ENCODE peak calls at places on chromosomes 11 and 22, in ten cellular contexts. One of them, this sample, is unnamed.
A peak's percentile ranks its signal among the peaks of the same experiment; 100 is the strongest.

GRCh38 chr11:32586576-32587190 is 3.1 kb downstream of the EIF3M start:
- DNase-seq in left cardiac atrium: no peak
- DNase-seq in naive thymus-derived CD8-positive, alpha-beta T cell: no peak
- DNase-seq in vagina: no peak
- DNase-seq in nucleus accumbens: no peak
- DNase-seq in activated gamma-delta T cell treated with Interleukin-2 at 50 U/mL for 16 hours: no peak
- DNase-seq in RPMI8226: peak; percentile 4
- DNase-seq in H9: no peak
- DNase-seq in left ventricle myocardium superior: no peak
- DNase-seq in DMS 273 treated with DMSO at 0.1 percent for 48 hours: no peak
- DNase-seq in this sample: no peak

GRCh38 chr11:4416306-4416705 is 22.8 kb upstream of the TRIM21 start:
- DNase-seq in DMS 273 treated with DMSO at 0.1 percent for 48 hours: no peak
- DNase-seq in left cardiac atrium: no peak
- DNase-seq in RPMI8226: no peak
- DNase-seq in nucleus accumbens: no peak
- DNase-seq in H9: no peak
- DNase-seq in left ventricle myocardium superior: no peak
- DNase-seq in naive thymus-derived CD8-positive, alpha-beta T cell: no peak
- DNase-seq in vagina: no peak
- DNase-seq in activated gamma-delta T cell treated with Interleukin-2 at 50 U/mL for 16 hours: no peak
- DNase-seq in this sample: no peak

GRCh38 chr11:118002541-118003019 is 16.4 kb downstream of the IL10RA start:
- DNase-seq in vagina: no peak
- DNase-seq in left cardiac atrium: peak; percentile 75
- DNase-seq in nucleus accumbens: no peak
- DNase-seq in activated gamma-delta T cell treated with Interleukin-2 at 50 U/mL for 16 hours: no peak
- DNase-seq in naive thymus-derived CD8-positive, alpha-beta T cell: no peak
- DNase-seq in left ventricle myocardium superior: peak; percentile 70
- DNase-seq in RPMI8226: no peak
- DNase-seq in DMS 273 treated with DMSO at 0.1 percent for 48 hours: no peak
- DNase-seq in H9: no peak
- DNase-seq in this sample: no peak

GRCh38 chr11:102476812-102477211 is 24.2 kb upstream of the TMEM123 start:
- DNase-seq in left cardiac atrium: no peak
- DNase-seq in H9: no peak
- DNase-seq in naive thymus-derived CD8-positive, alpha-beta T cell: peak; percentile 26
- DNase-seq in left ventricle myocardium superior: peak; percentile 57
- DNase-seq in DMS 273 treated with DMSO at 0.1 percent for 48 hours: no peak
- DNase-seq in activated gamma-delta T cell treated with Interleukin-2 at 50 U/mL for 16 hours: peak; percentile 9
- DNase-seq in vagina: no peak
- DNase-seq in nucleus accumbens: no peak
- DNase-seq in RPMI8226: peak; percentile 82
- DNase-seq in this sample: peak; percentile 20

GRCh38 chr22:26890870-26891269 is 233.5 kb downstream of the MIAT start:
- DNase-seq in DMS 273 treated with DMSO at 0.1 percent for 48 hours: no peak
- DNase-seq in left cardiac atrium: no peak
- DNase-seq in naive thymus-derived CD8-positive, alpha-beta T cell: no peak
- DNase-seq in vagina: peak; percentile 7
- DNase-seq in activated gamma-delta T cell treated with Interleukin-2 at 50 U/mL for 16 hours: no peak
- DNase-seq in nucleus accumbens: no peak
- DNase-seq in left ventricle myocardium superior: no peak
- DNase-seq in RPMI8226: no peak
- DNase-seq in H9: no peak
- DNase-seq in this sample: no peak

GRCh38 chr11:63501236-63501635 is 4.6 kb upstream of the LGALS12 start:
- DNase-seq in H9: no peak
- DNase-seq in naive thymus-derived CD8-positive, alpha-beta T cell: no peak
- DNase-seq in left cardiac atrium: no peak
- DNase-seq in left ventricle myocardium superior: no peak
- DNase-seq in DMS 273 treated with DMSO at 0.1 percent for 48 hours: no peak
- DNase-seq in nucleus accumbens: no peak
- DNase-seq in activated gamma-delta T cell treated with Interleukin-2 at 50 U/mL for 16 hours: no peak
- DNase-seq in RPMI8226: no peak
- DNase-seq in vagina: no peak
- DNase-seq in this sample: no peak

GRCh38 chr11:19769820-19770219 is 57.2 kb downstream of the NAV2 start:
- DNase-seq in nucleus accumbens: no peak
- DNase-seq in naive thymus-derived CD8-positive, alpha-beta T cell: no peak
- DNase-seq in vagina: no peak
- DNase-seq in RPMI8226: no peak
- DNase-seq in left cardiac atrium: no peak
- DNase-seq in DMS 273 treated with DMSO at 0.1 percent for 48 hours: no peak
- DNase-seq in left ventricle myocardium superior: no peak
- DNase-seq in activated gamma-delta T cell treated with Interleukin-2 at 50 U/mL for 16 hours: no peak
- DNase-seq in H9: no peak
- DNase-seq in this sample: no peak

GRCh38 chr11:96246718-96247540 is 96.1 kb downstream of the MAML2 start:
- DNase-seq in naive thymus-derived CD8-positive, alpha-beta T cell: no peak
- DNase-seq in vagina: no peak
- DNase-seq in left cardiac atrium: no peak
- DNase-seq in DMS 273 treated with DMSO at 0.1 percent for 48 hours: no peak
- DNase-seq in RPMI8226: no peak
- DNase-seq in H9: no peak
- DNase-seq in activated gamma-delta T cell treated with Interleukin-2 at 50 U/mL for 16 hours: no peak
- DNase-seq in nucleus accumbens: no peak
- DNase-seq in left ventricle myocardium superior: no peak
- DNase-seq in this sample: no peak

GRCh38 chr22:25650834-25651233 is 86.4 kb downstream of the GRK3 start:
- DNase-seq in vagina: no peak
- DNase-seq in left ventricle myocardium superior: no peak
- DNase-seq in left cardiac atrium: no peak
- DNase-seq in naive thymus-derived CD8-positive, alpha-beta T cell: no peak
- DNase-seq in activated gamma-delta T cell treated with Interleukin-2 at 50 U/mL for 16 hours: no peak
- DNase-seq in nucleus accumbens: no peak
- DNase-seq in RPMI8226: peak; percentile 17
- DNase-seq in DMS 273 treated with DMSO at 0.1 percent for 48 hours: no peak
- DNase-seq in H9: no peak
- DNase-seq in this sample: no peak

GRCh38 chr11:14458377-14458776 is 41.2 kb downstream of the COPB1 start:
- DNase-seq in vagina: no peak
- DNase-seq in activated gamma-delta T cell treated with Interleukin-2 at 50 U/mL for 16 hours: no peak
- DNase-seq in left ventricle myocardium superior: no peak
- DNase-seq in left cardiac atrium: no peak
- DNase-seq in DMS 273 treated with DMSO at 0.1 percent for 48 hours: no peak
- DNase-seq in RPMI8226: no peak
- DNase-seq in naive thymus-derived CD8-positive, alpha-beta T cell: no peak
- DNase-seq in H9: no peak
- DNase-seq in nucleus accumbens: no peak
- DNase-seq in this sample: no peak

This sample was measured in T-cell.